ENCODE peak calls at places on chromosomes 7 and 10, in six cellular contexts. One of them, this sample, is unnamed.

GRCh38 chr7:100154651-100155491 is 3.7 kb downstream of the TRAPPC14 start:
- DNase-seq in hepatic stellate cell: no peak
- DNase-seq in H7: peak
- DNase-seq in lower leg skin: no peak
- DNase-seq in NK-92 treated with Interleukin-12 subunit alpha and Interleukin-12 subunit beta, amount 100 ng/mL, for 24 hours: no peak
- DNase-seq in pulmonary artery endothelial cell: no peak
- DNase-seq in this sample: no peak

GRCh38 chr7:51619880-51620279 is 303.3 kb upstream of the COBL start:
- DNase-seq in H7: no peak
- DNase-seq in NK-92 treated with Interleukin-12 subunit alpha and Interleukin-12 subunit beta, amount 100 ng/mL, for 24 hours: no peak
- DNase-seq in lower leg skin: no peak
- DNase-seq in hepatic stellate cell: no peak
- DNase-seq in pulmonary artery endothelial cell: no peak
- DNase-seq in this sample: no peak

GRCh38 chr7:131038153-131038552 is 289.5 kb upstream of the MKLN1 start:
- DNase-seq in NK-92 treated with Interleukin-12 subunit alpha and Interleukin-12 subunit beta, amount 100 ng/mL, for 24 hours: no peak
- DNase-seq in pulmonary artery endothelial cell: no peak
- DNase-seq in hepatic stellate cell: no peak
- DNase-seq in lower leg skin: peak
- DNase-seq in H7: no peak
- DNase-seq in this sample: no peak

GRCh38 chr10:113026679-113027078 is 76.6 kb downstream of the TCF7L2 start:
- DNase-seq in pulmonary artery endothelial cell: no peak
- DNase-seq in NK-92 treated with Interleukin-12 subunit alpha and Interleukin-12 subunit beta, amount 100 ng/mL, for 24 hours: no peak
- DNase-seq in hepatic stellate cell: peak
- DNase-seq in H7: no peak
- DNase-seq in lower leg skin: no peak
- DNase-seq in this sample: peak

GRCh38 chr7:51278797-51279196 is 37.8 kb downstream of the COBL start:
- DNase-seq in pulmonary artery endothelial cell: no peak
- DNase-seq in hepatic stellate cell: no peak
- DNase-seq in H7: no peak
- DNase-seq in NK-92 treated with Interleukin-12 subunit alpha and Interleukin-12 subunit beta, amount 100 ng/mL, for 24 hours: no peak
- DNase-seq in lower leg skin: no peak
- DNase-seq in this sample: peak

GRCh38 chr10:474406-474805 is 215.1 kb downstream of the DIP2C start:
- DNase-seq in NK-92 treated with Interleukin-12 subunit alpha and Interleukin-12 subunit beta, amount 100 ng/mL, for 24 hours: no peak
- DNase-seq in lower leg skin: no peak
- DNase-seq in H7: no peak
- DNase-seq in pulmonary artery endothelial cell: no peak
- DNase-seq in hepatic stellate cell: no peak
- DNase-seq in this sample: no peak

GRCh38 chr7:155851892-155852291 is 39.6 kb upstream of the SHH start:
- DNase-seq in H7: no peak
- DNase-seq in lower leg skin: no peak
- DNase-seq in hepatic stellate cell: no peak
- DNase-seq in pulmonary artery endothelial cell: no peak
- DNase-seq in NK-92 treated with Interleukin-12 subunit alpha and Interleukin-12 subunit beta, amount 100 ng/mL, for 24 hours: no peak
- DNase-seq in this sample: no peak

GRCh38 chr7:113710310-113711106 is 208.3 kb downstream of the PPP1R3A start:
- DNase-seq in H7: peak
- DNase-seq in NK-92 treated with Interleukin-12 subunit alpha and Interleukin-12 subunit beta, amount 100 ng/mL, for 24 hours: no peak
- DNase-seq in hepatic stellate cell: peak
- DNase-seq in pulmonary artery endothelial cell: peak
- DNase-seq in lower leg skin: peak
- DNase-seq in this sample: peak

GRCh38 chr10:78924319-78925003 is 144.3 kb upstream of the ZMIZ1 start:
- DNase-seq in lower leg skin: no peak
- DNase-seq in hepatic stellate cell: no peak
- DNase-seq in pulmonary artery endothelial cell: no peak
- DNase-seq in NK-92 treated with Interleukin-12 subunit alpha and Interleukin-12 subunit beta, amount 100 ng/mL, for 24 hours: no peak
- DNase-seq in H7: peak
- DNase-seq in this sample: no peak

GRCh38 chr10:132176647-132177046 is 10.1 kb upstream of the DPYSL4 start:
- DNase-seq in hepatic stellate cell: no peak
- DNase-seq in NK-92 treated with Interleukin-12 subunit alpha and Interleukin-12 subunit beta, amount 100 ng/mL, for 24 hours: no peak
- DNase-seq in pulmonary artery endothelial cell: no peak
- DNase-seq in lower leg skin: no peak
- DNase-seq in H7: no peak
- DNase-seq in this sample: no peak

GRCh38 chr10:31819393-31819820 is 109.2 kb downstream of the ARHGAP12 start:
- DNase-seq in lower leg skin: peak
- DNase-seq in pulmonary artery endothelial cell: no peak
- DNase-seq in NK-92 treated with Interleukin-12 subunit alpha and Interleukin-12 subunit beta, amount 100 ng/mL, for 24 hours: no peak
- DNase-seq in H7: no peak
- DNase-seq in hepatic stellate cell: no peak
- DNase-seq in this sample: peak

GRCh38 chr7:74094224-74095095 is 10.9 kb downstream of the LIMK1 start:
- DNase-seq in H7: peak
- DNase-seq in NK-92 treated with Interleukin-12 subunit alpha and Interleukin-12 subunit beta, amount 100 ng/mL, for 24 hours: peak
- DNase-seq in lower leg skin: peak
- DNase-seq in pulmonary artery endothelial cell: peak
- DNase-seq in hepatic stellate cell: peak
- DNase-seq in this sample: peak

GRCh38 chr10:116849271-116850057 is at the start of gene ENO4:
- DNase-seq in hepatic stellate cell: no peak
- DNase-seq in NK-92 treated with Interleukin-12 subunit alpha and Interleukin-12 subunit beta, amount 100 ng/mL, for 24 hours: no peak
- DNase-seq in pulmonary artery endothelial cell: peak
- DNase-seq in lower leg skin: peak
- DNase-seq in H7: peak
- DNase-seq in this sample: no peak

GRCh38 chr10:132468201-132468600 is 69.4 kb upstream of the INPP5A start:
- DNase-seq in pulmonary artery endothelial cell: no peak
- DNase-seq in hepatic stellate cell: no peak
- DNase-seq in lower leg skin: no peak
- DNase-seq in H7: peak
- DNase-seq in NK-92 treated with Interleukin-12 subunit alpha and Interleukin-12 subunit beta, amount 100 ng/mL, for 24 hours: no peak
- DNase-seq in this sample: no peak

GRCh38 chr10:5123886-5124285 is 29.7 kb downstream of the AKR1C3 start:
- DNase-seq in pulmonary artery endothelial cell: no peak
- DNase-seq in NK-92 treated with Interleukin-12 subunit alpha and Interleukin-12 subunit beta, amount 100 ng/mL, for 24 hours: no peak
- DNase-seq in lower leg skin: no peak
- DNase-seq in hepatic stellate cell: no peak
- DNase-seq in H7: no peak
- DNase-seq in this sample: no peak

GRCh38 chr10:101341438-101341837 is 12.5 kb upstream of the BTRC start:
- DNase-seq in NK-92 treated with Interleukin-12 subunit alpha and Interleukin-12 subunit beta, amount 100 ng/mL, for 24 hours: no peak
- DNase-seq in pulmonary artery endothelial cell: no peak
- DNase-seq in hepatic stellate cell: no peak
- DNase-seq in lower leg skin: no peak
- DNase-seq in H7: no peak
- DNase-seq in this sample: no peak

GRCh38 chr10:128071417-128071782 is 54.8 kb downstream of the MKI67 start:
- DNase-seq in pulmonary artery endothelial cell: no peak
- DNase-seq in hepatic stellate cell: no peak
- DNase-seq in lower leg skin: no peak
- DNase-seq in NK-92 treated with Interleukin-12 subunit alpha and Interleukin-12 subunit beta, amount 100 ng/mL, for 24 hours: no peak
- DNase-seq in H7: no peak
- DNase-seq in this sample: no peak

GRCh38 chr10:69645751-69646687 is 16.0 kb downstream of the FAM241B start:
- DNase-seq in pulmonary artery endothelial cell: no peak
- DNase-seq in NK-92 treated with Interleukin-12 subunit alpha and Interleukin-12 subunit beta, amount 100 ng/mL, for 24 hours: no peak
- DNase-seq in hepatic stellate cell: no peak
- DNase-seq in H7: peak
- DNase-seq in lower leg skin: no peak
- DNase-seq in this sample: no peak

GRCh38 chr7:22447759-22448158 is 52.2 kb downstream of the STEAP1B start:
- DNase-seq in lower leg skin: no peak
- DNase-seq in H7: no peak
- DNase-seq in NK-92 treated with Interleukin-12 subunit alpha and Interleukin-12 subunit beta, amount 100 ng/mL, for 24 hours: no peak
- DNase-seq in hepatic stellate cell: no peak
- DNase-seq in pulmonary artery endothelial cell: no peak
- DNase-seq in this sample: no peak

GRCh38 chr10:24453973-24454372 is 245.0 kb downstream of the KIAA1217 start:
- DNase-seq in hepatic stellate cell: no peak
- DNase-seq in H7: no peak
- DNase-seq in NK-92 treated with Interleukin-12 subunit alpha and Interleukin-12 subunit beta, amount 100 ng/mL, for 24 hours: no peak
- DNase-seq in pulmonary artery endothelial cell: no peak
- DNase-seq in lower leg skin: no peak
- DNase-seq in this sample: no peak

GRCh38 chr7:151566897-151567320 is 47.2 kb upstream of the RHEB start:
- DNase-seq in lower leg skin: no peak
- DNase-seq in NK-92 treated with Interleukin-12 subunit alpha and Interleukin-12 subunit beta, amount 100 ng/mL, for 24 hours: no peak
- DNase-seq in H7: peak
- DNase-seq in pulmonary artery endothelial cell: no peak
- DNase-seq in hepatic stellate cell: peak
- DNase-seq in this sample: no peak

GRCh38 chr7:43572516-43573049 is 10.3 kb upstream of the STK17A start:
- DNase-seq in hepatic stellate cell: peak
- DNase-seq in pulmonary artery endothelial cell: peak
- DNase-seq in H7: no peak
- DNase-seq in NK-92 treated with Interleukin-12 subunit alpha and Interleukin-12 subunit beta, amount 100 ng/mL, for 24 hours: no peak
- DNase-seq in lower leg skin: peak
- DNase-seq in this sample: peak

GRCh38 chr10:23331567-23332290 is 12.9 kb downstream of the C10orf67 start:
- DNase-seq in hepatic stellate cell: no peak
- DNase-seq in lower leg skin: no peak
- DNase-seq in pulmonary artery endothelial cell: no peak
- DNase-seq in H7: no peak
- DNase-seq in NK-92 treated with Interleukin-12 subunit alpha and Interleukin-12 subunit beta, amount 100 ng/mL, for 24 hours: no peak
- DNase-seq in this sample: no peak

GRCh38 chr7:47092331-47092730 is 489.6 kb downstream of the TNS3 start:
- DNase-seq in lower leg skin: no peak
- DNase-seq in pulmonary artery endothelial cell: no peak
- DNase-seq in hepatic stellate cell: no peak
- DNase-seq in NK-92 treated with Interleukin-12 subunit alpha and Interleukin-12 subunit beta, amount 100 ng/mL, for 24 hours: no peak
- DNase-seq in H7: no peak
- DNase-seq in this sample: no peak

GRCh38 chr7:159094030-159094740 is 50.5 kb downstream of the VIPR2 start:
- DNase-seq in H7: peak
- DNase-seq in pulmonary artery endothelial cell: no peak
- DNase-seq in NK-92 treated with Interleukin-12 subunit alpha and Interleukin-12 subunit beta, amount 100 ng/mL, for 24 hours: no peak
- DNase-seq in hepatic stellate cell: no peak
- DNase-seq in lower leg skin: no peak
- DNase-seq in this sample: no peak

GRCh38 chr7:1548438-1548831 is 7.6 kb downstream of the TMEM184A start:
- DNase-seq in lower leg skin: no peak
- DNase-seq in hepatic stellate cell: no peak
- DNase-seq in NK-92 treated with Interleukin-12 subunit alpha and Interleukin-12 subunit beta, amount 100 ng/mL, for 24 hours: no peak
- DNase-seq in H7: no peak
- DNase-seq in pulmonary artery endothelial cell: no peak
- DNase-seq in this sample: no peak

GRCh38 chr7:43735802-43736603 is 6.7 kb upstream of the COA1 start:
- DNase-seq in H7: no peak
- DNase-seq in lower leg skin: no peak
- DNase-seq in NK-92 treated with Interleukin-12 subunit alpha and Interleukin-12 subunit beta, amount 100 ng/mL, for 24 hours: no peak
- DNase-seq in pulmonary artery endothelial cell: no peak
- DNase-seq in hepatic stellate cell: no peak
- DNase-seq in this sample: no peak

GRCh38 chr7:1899201-1899600 is 229.1 kb downstream of the ELFN1 start:
- DNase-seq in NK-92 treated with Interleukin-12 subunit alpha and Interleukin-12 subunit beta, amount 100 ng/mL, for 24 hours: no peak
- DNase-seq in H7: no peak
- DNase-seq in hepatic stellate cell: no peak
- DNase-seq in lower leg skin: no peak
- DNase-seq in pulmonary artery endothelial cell: no peak
- DNase-seq in this sample: no peak

GRCh38 chr10:24444337-24444736 is 235.4 kb downstream of the KIAA1217 start:
- DNase-seq in pulmonary artery endothelial cell: no peak
- DNase-seq in lower leg skin: no peak
- DNase-seq in NK-92 treated with Interleukin-12 subunit alpha and Interleukin-12 subunit beta, amount 100 ng/mL, for 24 hours: peak
- DNase-seq in H7: no peak
- DNase-seq in hepatic stellate cell: peak
- DNase-seq in this sample: peak

GRCh38 chr7:73746378-73746777 is 7.8 kb upstream of the ABHD11 start:
- DNase-seq in NK-92 treated with Interleukin-12 subunit alpha and Interleukin-12 subunit beta, amount 100 ng/mL, for 24 hours: no peak
- DNase-seq in lower leg skin: no peak
- DNase-seq in hepatic stellate cell: no peak
- DNase-seq in H7: no peak
- DNase-seq in pulmonary artery endothelial cell: no peak
- DNase-seq in this sample: no peak

This sample was measured in SJCRH30.